ENCODE peak calls at places on chromosome 12, in five cellular contexts. One of them, this sample, is unnamed.

GRCh38 chr12:127770123-127770522 is 496.8 kb upstream of the TMEM132C start:
- DNase-seq in astrocyte: no peak
- DNase-seq in GM12865: no peak
- DNase-seq in cardiac fibroblast: no peak
- DNase-seq in cardiac muscle cell: no peak
- DNase-seq in this sample: no peak

GRCh38 chr12:118979763-118980406 is 1.5 kb upstream of the SRRM4 start:
- DNase-seq in cardiac fibroblast: peak
- DNase-seq in GM12865: peak
- DNase-seq in cardiac muscle cell: peak
- DNase-seq in astrocyte: peak
- DNase-seq in this sample: peak

GRCh38 chr12:95970905-95971304 is 25.2 kb downstream of the HAL start:
- DNase-seq in cardiac fibroblast: no peak
- DNase-seq in astrocyte: peak
- DNase-seq in GM12865: no peak
- DNase-seq in cardiac muscle cell: no peak
- DNase-seq in this sample: no peak

GRCh38 chr12:53059434-53060063 is 9.7 kb downstream of the TNS2 start:
- DNase-seq in cardiac muscle cell: no peak
- DNase-seq in astrocyte: no peak
- DNase-seq in cardiac fibroblast: no peak
- DNase-seq in GM12865: no peak
- DNase-seq in this sample: no peak

GRCh38 chr12:6554990-6555691 is 701 bp downstream of the IFFO1 start:
- DNase-seq in astrocyte: no peak
- DNase-seq in GM12865: no peak
- DNase-seq in cardiac fibroblast: peak
- DNase-seq in cardiac muscle cell: no peak
- DNase-seq in this sample: peak

GRCh38 chr12:51307655-51308593 is 16.1 kb downstream of the BIN2 start:
- DNase-seq in GM12865: no peak
- DNase-seq in cardiac muscle cell: no peak
- DNase-seq in astrocyte: peak
- DNase-seq in cardiac fibroblast: peak
- DNase-seq in this sample: no peak

GRCh38 chr12:31965090-31965489 is 5.9 kb downstream of the RESF1 start:
- DNase-seq in cardiac muscle cell: no peak
- DNase-seq in cardiac fibroblast: no peak
- DNase-seq in astrocyte: no peak
- DNase-seq in GM12865: no peak
- DNase-seq in this sample: no peak

GRCh38 chr12:19085090-19085489 is 44.4 kb upstream of the PLEKHA5 start:
- DNase-seq in cardiac muscle cell: no peak
- DNase-seq in cardiac fibroblast: peak
- DNase-seq in GM12865: no peak
- DNase-seq in astrocyte: no peak
- DNase-seq in this sample: no peak

GRCh38 chr12:98935847-98936246 is 290.8 kb downstream of the APAF1 start:
- DNase-seq in cardiac muscle cell: no peak
- DNase-seq in cardiac fibroblast: no peak
- DNase-seq in astrocyte: no peak
- DNase-seq in GM12865: no peak
- DNase-seq in this sample: no peak

GRCh38 chr12:50061172-50061571 is 3.8 kb downstream of the ASIC1 start:
- DNase-seq in GM12865: no peak
- DNase-seq in cardiac fibroblast: no peak
- DNase-seq in astrocyte: no peak
- DNase-seq in cardiac muscle cell: no peak
- DNase-seq in this sample: no peak

GRCh38 chr12:110353211-110353965 is 50.1 kb downstream of the ANAPC7 start:
- DNase-seq in cardiac fibroblast: no peak
- DNase-seq in cardiac muscle cell: no peak
- DNase-seq in astrocyte: no peak
- DNase-seq in GM12865: no peak
- DNase-seq in this sample: no peak

GRCh38 chr12:121933522-121934317 is 15.3 kb downstream of the CFAP251 start:
- DNase-seq in GM12865: no peak
- DNase-seq in astrocyte: peak
- DNase-seq in cardiac fibroblast: peak
- DNase-seq in cardiac muscle cell: peak
- DNase-seq in this sample: no peak
- TF ChIP-seq CTCF in GM12865: no peak
- TF ChIP-seq CTCF in astrocyte: peak
- TF ChIP-seq CTCF in cardiac fibroblast: peak
- TF ChIP-seq CTCF in cardiac muscle cell: peak
- TF ChIP-seq CTCF in this sample: no peak

GRCh38 chr12:60501124-60501729 is 905.4 kb downstream of the SLC16A7 start:
- DNase-seq in astrocyte: peak
- DNase-seq in GM12865: no peak
- DNase-seq in cardiac fibroblast: peak
- DNase-seq in cardiac muscle cell: peak
- DNase-seq in this sample: no peak
- TF ChIP-seq CTCF in astrocyte: peak
- TF ChIP-seq CTCF in GM12865: no peak
- TF ChIP-seq CTCF in cardiac fibroblast: no peak
- TF ChIP-seq CTCF in cardiac muscle cell: no peak
- TF ChIP-seq CTCF in this sample: no peak

GRCh38 chr12:93256258-93256969 is 121.3 kb upstream of the NUDT4 start:
- DNase-seq in astrocyte: no peak
- DNase-seq in cardiac fibroblast: no peak
- DNase-seq in GM12865: no peak
- DNase-seq in cardiac muscle cell: no peak
- DNase-seq in this sample: no peak
- TF ChIP-seq CTCF in astrocyte: no peak
- TF ChIP-seq CTCF in cardiac fibroblast: no peak
- TF ChIP-seq CTCF in GM12865: no peak
- TF ChIP-seq CTCF in cardiac muscle cell: no peak
- TF ChIP-seq CTCF in this sample: no peak

DNA sequence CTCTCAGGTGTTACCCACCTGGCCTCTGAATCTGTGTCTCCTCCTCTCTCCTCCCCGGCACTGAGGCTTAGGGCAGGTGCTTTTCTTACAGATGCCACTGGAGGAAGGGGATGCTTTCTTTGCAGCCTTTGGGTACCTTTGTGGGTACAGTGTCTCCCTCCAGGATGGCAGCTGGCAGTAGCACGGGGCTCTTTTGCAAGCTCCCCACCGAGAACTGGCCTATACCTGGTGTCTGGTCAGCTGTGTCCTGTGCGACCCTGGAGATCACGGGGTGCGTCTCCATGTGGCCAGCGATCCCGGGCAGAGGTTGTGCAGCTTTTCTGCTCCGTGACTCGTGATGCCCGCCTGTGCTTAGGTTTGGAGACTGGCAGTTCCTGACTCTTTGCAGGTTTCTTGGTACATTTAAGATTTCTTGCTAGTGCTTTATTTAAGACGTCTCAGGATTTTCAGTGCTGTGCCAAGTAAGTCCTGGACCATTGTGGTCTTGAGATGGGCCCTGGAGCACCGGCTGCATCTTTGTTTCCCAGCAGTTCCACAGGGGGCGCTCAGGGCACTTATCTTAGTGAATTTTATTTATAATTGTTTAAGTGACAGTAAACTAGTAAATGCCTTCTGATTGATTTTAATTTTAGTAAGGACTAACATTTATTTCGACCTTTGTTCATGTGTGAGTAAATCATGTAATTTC is 68.9 kb downstream of the DDX51 start:
- DNase-seq in cardiac fibroblast: peak
- DNase-seq in cardiac muscle cell: no peak
- DNase-seq in GM12865: no peak
- DNase-seq in astrocyte: no peak
- DNase-seq in this sample: no peak
- TF ChIP-seq CTCF in cardiac fibroblast: peak
- TF ChIP-seq CTCF in cardiac muscle cell: peak
- TF ChIP-seq CTCF in GM12865: peak
- TF ChIP-seq CTCF in astrocyte: peak
- TF ChIP-seq CTCF in this sample: no peak

DNA sequence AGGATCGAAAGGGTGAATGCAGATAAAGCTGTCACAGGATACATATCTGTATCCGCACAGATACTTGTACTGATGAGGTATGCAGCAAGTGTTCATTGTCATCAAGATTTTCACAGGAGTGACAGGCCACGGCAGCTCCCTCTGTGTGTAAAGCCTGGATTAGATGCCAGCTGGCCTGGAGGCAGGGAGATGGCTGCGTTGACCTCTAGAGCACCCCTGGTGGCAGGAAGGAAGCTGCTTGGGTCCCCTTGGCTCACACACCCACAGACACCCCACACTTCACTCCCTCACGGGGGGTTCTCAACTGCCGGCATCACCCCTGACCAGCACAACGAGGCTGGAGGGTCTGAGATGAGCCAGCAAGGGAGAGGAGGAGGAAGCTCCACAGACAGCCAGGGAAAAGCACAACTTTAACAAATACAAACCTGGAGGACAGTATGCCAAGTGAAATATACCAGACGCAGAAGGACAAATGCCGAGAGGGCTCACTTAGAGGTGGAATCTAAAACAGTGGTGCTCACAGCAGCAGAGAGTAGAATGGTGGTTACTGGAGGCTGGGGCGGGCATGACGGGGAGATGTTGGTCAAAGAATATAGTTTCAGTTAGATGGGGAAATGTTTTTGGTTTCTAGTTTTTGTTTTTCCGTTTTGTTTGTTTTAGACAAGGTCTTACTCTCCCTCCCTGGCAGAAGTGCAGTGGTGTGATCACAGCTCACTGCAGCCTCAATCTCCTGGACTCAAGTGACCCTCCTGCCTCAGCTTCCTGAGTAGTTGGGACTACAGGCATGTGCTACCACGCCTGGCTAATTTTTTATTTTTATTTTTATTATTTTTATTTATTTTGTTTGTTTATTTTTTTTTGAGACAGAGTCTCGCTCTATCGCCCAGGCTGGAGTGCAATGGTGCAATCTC is 45.7 kb downstream of the TEAD4 start:
- DNase-seq in cardiac muscle cell: peak
- DNase-seq in cardiac fibroblast: no peak
- DNase-seq in astrocyte: no peak
- DNase-seq in GM12865: no peak
- DNase-seq in this sample: no peak
- TF ChIP-seq CTCF in cardiac muscle cell: peak
- TF ChIP-seq CTCF in cardiac fibroblast: peak
- TF ChIP-seq CTCF in astrocyte: no peak
- TF ChIP-seq CTCF in GM12865: peak
- TF ChIP-seq CTCF in this sample: peak

GRCh38 chr12:27969011-27969900 is 3.3 kb downstream of the PTHLH start:
- DNase-seq in astrocyte: peak
- DNase-seq in GM12865: no peak
- DNase-seq in cardiac muscle cell: peak
- DNase-seq in cardiac fibroblast: peak
- DNase-seq in this sample: no peak
- TF ChIP-seq CTCF in astrocyte: no peak
- TF ChIP-seq CTCF in GM12865: no peak
- TF ChIP-seq CTCF in cardiac muscle cell: peak
- TF ChIP-seq CTCF in cardiac fibroblast: no peak
- TF ChIP-seq CTCF in this sample: no peak

GRCh38 chr12:97368462-97369150 is 94.0 kb upstream of the RMST start:
- DNase-seq in cardiac muscle cell: peak
- DNase-seq in cardiac fibroblast: no peak
- DNase-seq in astrocyte: no peak
- DNase-seq in GM12865: no peak
- DNase-seq in this sample: no peak
- TF ChIP-seq CTCF in cardiac muscle cell: no peak
- TF ChIP-seq CTCF in cardiac fibroblast: no peak
- TF ChIP-seq CTCF in astrocyte: no peak
- TF ChIP-seq CTCF in GM12865: no peak
- TF ChIP-seq CTCF in this sample: no peak

GRCh38 chr12:47901285-47902093 is 3.3 kb downstream of the VDR start:
- DNase-seq in astrocyte: no peak
- DNase-seq in cardiac fibroblast: no peak
- DNase-seq in cardiac muscle cell: no peak
- DNase-seq in GM12865: no peak
- DNase-seq in this sample: no peak

GRCh38 chr12:47902131-47902639 is 2.6 kb downstream of the VDR start:
- DNase-seq in GM12865: no peak
- DNase-seq in astrocyte: no peak
- DNase-seq in cardiac fibroblast: no peak
- DNase-seq in cardiac muscle cell: no peak
- DNase-seq in this sample: no peak

GRCh38 chr12:47900101-47900479 is 4.7 kb downstream of the VDR start:
- DNase-seq in GM12865: no peak
- DNase-seq in astrocyte: no peak
- DNase-seq in cardiac fibroblast: no peak
- DNase-seq in cardiac muscle cell: no peak
- DNase-seq in this sample: no peak

GRCh38 chr12:47899466-47899865 is 5.3 kb downstream of the VDR start:
- DNase-seq in astrocyte: no peak
- DNase-seq in GM12865: no peak
- DNase-seq in cardiac muscle cell: no peak
- DNase-seq in cardiac fibroblast: no peak
- DNase-seq in this sample: no peak

GRCh38 chr12:47900480-47901129 is 4.2 kb downstream of the VDR start:
- DNase-seq in astrocyte: no peak
- DNase-seq in cardiac fibroblast: peak
- DNase-seq in GM12865: peak
- DNase-seq in cardiac muscle cell: no peak
- DNase-seq in this sample: peak
- TF ChIP-seq CTCF in astrocyte: no peak
- TF ChIP-seq CTCF in cardiac fibroblast: no peak
- TF ChIP-seq CTCF in GM12865: peak
- TF ChIP-seq CTCF in cardiac muscle cell: no peak
- TF ChIP-seq CTCF in this sample: no peak

This sample was measured in GM10248.